ENCODE peak calls at places on chromosome 19, in nine cellular contexts. One of them, this sample, is unnamed. For H3K4me1, the result is how much of the 10 kb centered on the place peaks cover.

GRCh38 chr19:36489139-36489919 is at the start of gene ZNF566:
- DNase-seq in A549: peak
- DNase-seq in uterus: peak
- DNase-seq in body of pancreas: peak
- DNase-seq in heart right ventricle: peak
- DNase-seq in fibroblast of lung: peak
- DNase-seq in spleen: peak
- DNase-seq in suprapubic skin: peak
- DNase-seq in mucosa of descending colon: peak
- DNase-seq in this sample: peak

GRCh38 chr19:5216141-5216847 is 124.3 kb downstream of the PTPRS start:
- DNase-seq in A549: no peak
- DNase-seq in uterus: no peak
- DNase-seq in body of pancreas: no peak
- DNase-seq in heart right ventricle: no peak
- DNase-seq in fibroblast of lung: no peak
- DNase-seq in spleen: no peak
- DNase-seq in suprapubic skin: no peak
- DNase-seq in mucosa of descending colon: no peak
- DNase-seq in this sample: no peak

GRCh38 chr19:29535984-29536508 is 10.3 kb downstream of the VSTM2B start:
- DNase-seq in A549: no peak
- DNase-seq in uterus: no peak
- DNase-seq in body of pancreas: no peak
- DNase-seq in heart right ventricle: no peak
- DNase-seq in fibroblast of lung: no peak
- DNase-seq in spleen: peak
- DNase-seq in suprapubic skin: no peak
- DNase-seq in mucosa of descending colon: no peak
- DNase-seq in this sample: no peak

GRCh38 chr19:42333018-42333417 is 7.6 kb downstream of the MEGF8 start:
- DNase-seq in A549: no peak
- DNase-seq in uterus: no peak
- DNase-seq in body of pancreas: no peak
- DNase-seq in heart right ventricle: no peak
- DNase-seq in fibroblast of lung: no peak
- DNase-seq in spleen: no peak
- DNase-seq in suprapubic skin: no peak
- DNase-seq in mucosa of descending colon: no peak
- DNase-seq in this sample: no peak

GRCh38 chr19:47156861-47157454 is 26.3 kb downstream of the SAE1 start:
- DNase-seq in A549: no peak
- DNase-seq in uterus: no peak
- DNase-seq in body of pancreas: no peak
- DNase-seq in heart right ventricle: no peak
- DNase-seq in fibroblast of lung: peak
- DNase-seq in spleen: no peak
- DNase-seq in suprapubic skin: no peak
- DNase-seq in mucosa of descending colon: no peak
- DNase-seq in this sample: no peak

GRCh38 chr19:40165362-40165937 is 25.8 kb upstream of the MAP3K10 start:
- DNase-seq in A549: peak
- DNase-seq in uterus: no peak
- DNase-seq in body of pancreas: peak
- DNase-seq in heart right ventricle: peak
- DNase-seq in fibroblast of lung: peak
- DNase-seq in spleen: peak
- DNase-seq in suprapubic skin: peak
- DNase-seq in mucosa of descending colon: peak
- DNase-seq in this sample: no peak

GRCh38 chr19:10252707-10253106 is 693 bp downstream of the MRPL4 start:
- DNase-seq in A549: no peak
- DNase-seq in uterus: no peak
- DNase-seq in body of pancreas: no peak
- DNase-seq in heart right ventricle: no peak
- DNase-seq in fibroblast of lung: no peak
- DNase-seq in spleen: no peak
- DNase-seq in suprapubic skin: no peak
- DNase-seq in mucosa of descending colon: no peak
- DNase-seq in this sample: no peak

GRCh38 chr19:16661480-16662034 is 618 bp downstream of the TMEM38A start:
- DNase-seq in A549: no peak
- DNase-seq in uterus: peak
- DNase-seq in body of pancreas: peak
- DNase-seq in heart right ventricle: peak
- DNase-seq in fibroblast of lung: no peak
- DNase-seq in spleen: no peak
- DNase-seq in suprapubic skin: peak
- DNase-seq in mucosa of descending colon: peak
- DNase-seq in this sample: no peak

DNA sequence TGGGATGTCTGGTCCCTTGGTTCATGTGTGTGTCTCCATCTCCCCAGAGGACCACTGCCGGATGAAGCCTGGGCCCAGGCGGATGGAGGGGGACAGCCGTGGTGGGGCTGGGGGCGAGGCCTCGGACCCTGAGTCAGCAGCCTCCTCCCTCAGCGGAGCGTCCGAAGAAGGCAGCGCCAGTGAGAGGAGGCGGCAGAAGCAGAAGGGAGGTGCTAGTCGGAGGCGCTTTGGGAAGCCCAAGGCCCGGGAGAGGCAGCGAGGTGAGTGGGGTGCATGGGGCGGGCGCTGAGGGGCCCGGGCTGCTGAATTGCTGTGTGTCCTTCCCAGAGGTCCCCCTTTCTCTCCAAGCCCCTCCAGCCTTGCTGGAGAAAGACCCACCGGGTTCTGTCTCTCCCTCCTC is 3.2 kb downstream of the CCDC106 start:
- DNase-seq in A549: no peak
- DNase-seq in uterus: no peak
- DNase-seq in body of pancreas: no peak
- DNase-seq in heart right ventricle: no peak
- DNase-seq in fibroblast of lung: no peak
- DNase-seq in spleen: peak
- DNase-seq in suprapubic skin: no peak
- DNase-seq in mucosa of descending colon: no peak
- DNase-seq in this sample: no peak
- TF ChIP-seq CTCF in A549: no peak
- TF ChIP-seq CTCF in uterus: no peak
- TF ChIP-seq CTCF in body of pancreas: no peak
- TF ChIP-seq CTCF in heart right ventricle: no peak
- TF ChIP-seq CTCF in fibroblast of lung: no peak
- TF ChIP-seq CTCF in spleen: no peak
- TF ChIP-seq CTCF in suprapubic skin: no peak
- TF ChIP-seq CTCF in mucosa of descending colon: no peak
- TF ChIP-seq CTCF in this sample: no peak

GRCh38 chr19:13983213-13983889 is 22.8 kb downstream of the RFX1 start:
- DNase-seq in A549: no peak
- DNase-seq in uterus: no peak
- DNase-seq in body of pancreas: peak
- DNase-seq in heart right ventricle: no peak
- DNase-seq in fibroblast of lung: no peak
- DNase-seq in spleen: peak
- DNase-seq in suprapubic skin: no peak
- DNase-seq in mucosa of descending colon: no peak
- DNase-seq in this sample: no peak

GRCh38 chr19:13984186-13984585 is 21.9 kb downstream of the RFX1 start:
- DNase-seq in A549: no peak
- DNase-seq in uterus: no peak
- DNase-seq in body of pancreas: no peak
- DNase-seq in heart right ventricle: no peak
- DNase-seq in fibroblast of lung: no peak
- DNase-seq in spleen: no peak
- DNase-seq in suprapubic skin: no peak
- DNase-seq in mucosa of descending colon: no peak
- DNase-seq in this sample: no peak

GRCh38 chr19:13981988-13982501 is 24.1 kb downstream of the RFX1 start:
- DNase-seq in A549: no peak
- DNase-seq in uterus: no peak
- DNase-seq in body of pancreas: peak
- DNase-seq in heart right ventricle: no peak
- DNase-seq in fibroblast of lung: no peak
- DNase-seq in spleen: no peak
- DNase-seq in suprapubic skin: no peak
- DNase-seq in mucosa of descending colon: no peak
- DNase-seq in this sample: no peak

GRCh38 chr19:13981467-13981866 is 24.7 kb downstream of the RFX1 start:
- DNase-seq in A549: no peak
- DNase-seq in uterus: no peak
- DNase-seq in body of pancreas: no peak
- DNase-seq in heart right ventricle: no peak
- DNase-seq in fibroblast of lung: no peak
- DNase-seq in spleen: no peak
- DNase-seq in suprapubic skin: no peak
- DNase-seq in mucosa of descending colon: no peak
- DNase-seq in this sample: no peak

DNA sequence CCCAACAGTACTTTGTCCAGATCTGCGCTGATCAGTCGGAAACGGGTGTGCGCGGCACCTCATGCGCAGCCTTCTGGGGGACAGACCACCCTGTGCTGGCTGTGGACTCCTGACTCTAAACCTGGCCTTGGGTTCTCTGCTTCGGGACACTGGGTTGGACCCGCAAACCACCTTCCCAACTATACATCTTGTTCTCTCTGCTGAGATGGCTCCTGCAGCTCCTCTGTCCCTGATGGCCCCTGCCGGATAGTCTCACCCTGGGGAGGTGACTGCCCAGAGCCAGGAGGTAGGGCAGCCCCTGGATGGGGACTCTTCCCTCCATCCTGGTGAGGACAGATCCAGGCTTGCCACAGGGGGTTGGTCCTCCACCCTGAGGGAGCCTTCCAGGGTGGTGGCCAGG is 23.3 kb downstream of the RFX1 start:
- DNase-seq in A549: no peak
- DNase-seq in uterus: no peak
- DNase-seq in body of pancreas: no peak
- DNase-seq in heart right ventricle: no peak
- DNase-seq in fibroblast of lung: no peak
- DNase-seq in spleen: no peak
- DNase-seq in suprapubic skin: no peak
- DNase-seq in mucosa of descending colon: no peak
- DNase-seq in this sample: no peak
- H3K4me3 ChIP-seq in A549: no peak
- H3K4me3 ChIP-seq in uterus: no peak
- H3K4me3 ChIP-seq in body of pancreas: no peak
- H3K4me3 ChIP-seq in heart right ventricle: no peak
- H3K4me3 ChIP-seq in fibroblast of lung: no peak
- H3K4me3 ChIP-seq in spleen: no peak
- H3K4me3 ChIP-seq in suprapubic skin: no peak
- H3K4me3 ChIP-seq in mucosa of descending colon: no peak
- H3K4me3 ChIP-seq in this sample: no peak

GRCh38 chr19:3697094-3697493 is 3.2 kb downstream of the PIP5K1C start:
- DNase-seq in A549: no peak
- DNase-seq in uterus: no peak
- DNase-seq in body of pancreas: no peak
- DNase-seq in heart right ventricle: no peak
- DNase-seq in fibroblast of lung: no peak
- DNase-seq in spleen: no peak
- DNase-seq in suprapubic skin: no peak
- DNase-seq in mucosa of descending colon: no peak
- DNase-seq in this sample: no peak

GRCh38 chr19:3695986-3696659 is 4.1 kb downstream of the PIP5K1C start:
- DNase-seq in A549: no peak
- DNase-seq in uterus: no peak
- DNase-seq in body of pancreas: no peak
- DNase-seq in heart right ventricle: no peak
- DNase-seq in fibroblast of lung: no peak
- DNase-seq in spleen: no peak
- DNase-seq in suprapubic skin: no peak
- DNase-seq in mucosa of descending colon: no peak
- DNase-seq in this sample: no peak

GRCh38 chr19:3697671-3698385 is 2.4 kb downstream of the PIP5K1C start:
- DNase-seq in A549: no peak
- DNase-seq in uterus: no peak
- DNase-seq in body of pancreas: no peak
- DNase-seq in heart right ventricle: no peak
- DNase-seq in fibroblast of lung: no peak
- DNase-seq in spleen: no peak
- DNase-seq in suprapubic skin: no peak
- DNase-seq in mucosa of descending colon: no peak
- DNase-seq in this sample: no peak

GRCh38 chr19:3695124-3695733 is 5.0 kb downstream of the PIP5K1C start:
- DNase-seq in A549: no peak
- DNase-seq in uterus: no peak
- DNase-seq in body of pancreas: no peak
- DNase-seq in heart right ventricle: no peak
- DNase-seq in fibroblast of lung: no peak
- DNase-seq in spleen: no peak
- DNase-seq in suprapubic skin: no peak
- DNase-seq in mucosa of descending colon: no peak
- DNase-seq in this sample: no peak

DNA sequence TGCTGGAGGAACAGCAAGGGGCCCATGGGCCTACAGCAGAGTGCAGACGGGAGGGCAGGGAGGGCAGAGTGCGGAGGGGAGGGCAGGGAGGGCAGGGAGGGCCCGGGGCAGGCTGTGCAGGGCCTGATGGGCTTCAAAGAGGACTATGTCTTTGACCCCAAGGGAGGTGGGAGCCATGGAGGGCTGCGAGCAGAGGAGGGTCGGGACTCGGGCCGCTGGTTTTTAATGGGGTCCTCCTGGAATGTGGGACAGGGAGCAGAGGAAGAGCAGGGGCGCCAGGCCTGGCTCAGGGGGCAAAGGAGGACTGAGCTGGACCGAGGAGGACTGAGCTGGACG is 3.6 kb downstream of the PIP5K1C start:
- DNase-seq in A549: no peak
- DNase-seq in uterus: no peak
- DNase-seq in body of pancreas: no peak
- DNase-seq in heart right ventricle: no peak
- DNase-seq in fibroblast of lung: no peak
- DNase-seq in spleen: no peak
- DNase-seq in suprapubic skin: no peak
- DNase-seq in mucosa of descending colon: no peak
- DNase-seq in this sample: no peak
- H3K4me1 ChIP-seq in A549: under half
- H3K4me1 ChIP-seq in uterus: under half
- H3K4me1 ChIP-seq in body of pancreas: under half
- H3K4me1 ChIP-seq in heart right ventricle: under half
- H3K4me1 ChIP-seq in fibroblast of lung: under half
- H3K4me1 ChIP-seq in spleen: under half
- H3K4me1 ChIP-seq in suprapubic skin: under half
- H3K4me1 ChIP-seq in mucosa of descending colon: under half
- H3K4me1 ChIP-seq in this sample: under half

GRCh38 chr19:19404879-19405860 is at the start of gene GATAD2A:
- DNase-seq in A549: peak
- DNase-seq in uterus: peak
- DNase-seq in body of pancreas: peak
- DNase-seq in heart right ventricle: peak
- DNase-seq in fibroblast of lung: peak
- DNase-seq in spleen: peak
- DNase-seq in suprapubic skin: peak
- DNase-seq in mucosa of descending colon: peak
- DNase-seq in this sample: peak

GRCh38 chr19:19403373-19403901 is 2.0 kb upstream of the GATAD2A start:
- DNase-seq in A549: no peak
- DNase-seq in uterus: no peak
- DNase-seq in body of pancreas: peak
- DNase-seq in heart right ventricle: no peak
- DNase-seq in fibroblast of lung: peak
- DNase-seq in spleen: peak
- DNase-seq in suprapubic skin: no peak
- DNase-seq in mucosa of descending colon: no peak
- DNase-seq in this sample: no peak

GRCh38 chr19:19402656-19403372 is 2.7 kb upstream of the GATAD2A start:
- DNase-seq in A549: no peak
- DNase-seq in uterus: no peak
- DNase-seq in body of pancreas: no peak
- DNase-seq in heart right ventricle: no peak
- DNase-seq in fibroblast of lung: no peak
- DNase-seq in spleen: peak
- DNase-seq in suprapubic skin: no peak
- DNase-seq in mucosa of descending colon: no peak
- DNase-seq in this sample: no peak

DNA sequence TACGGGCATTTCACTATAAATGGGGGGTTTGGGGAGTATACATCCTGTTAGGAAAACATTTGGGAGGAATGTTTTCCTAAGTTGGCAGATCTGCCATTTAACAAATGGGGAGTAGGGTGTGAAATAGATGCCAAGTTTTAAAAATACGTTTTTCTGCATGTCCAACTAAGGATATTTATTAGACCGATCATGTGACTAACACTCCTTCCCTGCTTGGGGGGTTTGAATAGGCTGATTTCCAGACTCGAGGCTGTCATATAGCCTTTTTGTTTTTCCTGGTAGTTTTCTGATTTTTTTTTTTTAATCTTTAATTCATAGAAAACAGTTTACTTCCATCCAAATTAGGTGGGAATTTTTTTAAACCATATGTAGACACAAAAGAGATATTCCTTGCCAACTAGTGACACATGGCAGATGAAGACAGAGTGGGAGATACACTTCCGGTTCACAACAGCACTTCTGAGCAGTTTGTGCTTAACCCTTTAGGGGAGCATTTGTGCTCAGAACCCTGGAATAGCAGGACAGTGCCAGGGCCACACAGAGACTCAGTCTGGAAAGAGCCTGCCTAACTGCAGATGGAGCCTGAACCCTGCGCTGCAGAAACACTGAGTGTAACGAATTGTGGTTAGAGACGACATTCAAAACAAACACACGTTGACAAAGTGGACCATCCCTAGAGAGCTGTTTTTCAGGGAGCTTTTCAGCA is 5.6 kb upstream of the GATAD2A start:
- DNase-seq in A549: no peak
- DNase-seq in uterus: no peak
- DNase-seq in body of pancreas: no peak
- DNase-seq in heart right ventricle: no peak
- DNase-seq in fibroblast of lung: peak
- DNase-seq in spleen: peak
- DNase-seq in suprapubic skin: no peak
- DNase-seq in mucosa of descending colon: no peak
- DNase-seq in this sample: no peak
- TF ChIP-seq CTCF in A549: no peak
- TF ChIP-seq CTCF in uterus: no peak
- TF ChIP-seq CTCF in body of pancreas: no peak
- TF ChIP-seq CTCF in heart right ventricle: no peak
- TF ChIP-seq CTCF in fibroblast of lung: no peak
- TF ChIP-seq CTCF in spleen: no peak
- TF ChIP-seq CTCF in suprapubic skin: no peak
- TF ChIP-seq CTCF in mucosa of descending colon: no peak
- TF ChIP-seq CTCF in this sample: no peak